ENCODE peak calls at places on chromosomes 5 and 9, in four cellular contexts. One of them, this sample, is unnamed.

GRCh38 chr9:120729796-120730195 is 15.5 kb upstream of the MEGF9 start:
- DNase-seq in A673: no peak
- DNase-seq in fibroblast of pulmonary artery: no peak
- DNase-seq in upper lobe of right lung: no peak
- DNase-seq in this sample: no peak

GRCh38 chr5:81207009-81207408 is 26.1 kb upstream of the CKMT2 start:
- DNase-seq in A673: peak
- DNase-seq in fibroblast of pulmonary artery: peak
- DNase-seq in upper lobe of right lung: no peak
- DNase-seq in this sample: no peak

GRCh38 chr5:137075163-137075970 is 423.8 kb downstream of the SPOCK1 start:
- DNase-seq in A673: peak
- DNase-seq in fibroblast of pulmonary artery: peak
- DNase-seq in upper lobe of right lung: peak
- DNase-seq in this sample: peak

GRCh38 chr5:168766038-168766700 is 187.0 kb upstream of the PANK3 start:
- DNase-seq in A673: no peak
- DNase-seq in fibroblast of pulmonary artery: no peak
- DNase-seq in upper lobe of right lung: no peak
- DNase-seq in this sample: no peak

GRCh38 chr5:150516011-150516410 is 8.1 kb downstream of the NDST1 start:
- DNase-seq in A673: no peak
- DNase-seq in fibroblast of pulmonary artery: peak
- DNase-seq in upper lobe of right lung: no peak
- DNase-seq in this sample: no peak

GRCh38 chr5:133742370-133743036 is 130.2 kb upstream of the FSTL4 start:
- DNase-seq in A673: no peak
- DNase-seq in fibroblast of pulmonary artery: no peak
- DNase-seq in upper lobe of right lung: no peak
- DNase-seq in this sample: no peak

GRCh38 chr5:32475338-32476097 is 31.0 kb upstream of the ZFR start:
- DNase-seq in A673: peak
- DNase-seq in fibroblast of pulmonary artery: no peak
- DNase-seq in upper lobe of right lung: no peak
- DNase-seq in this sample: no peak

GRCh38 chr9:78354324-78354973 is 57.5 kb downstream of the PSAT1 start:
- DNase-seq in A673: no peak
- DNase-seq in fibroblast of pulmonary artery: no peak
- DNase-seq in upper lobe of right lung: no peak
- DNase-seq in this sample: no peak

GRCh38 chr5:75567710-75568109 is 43.5 kb upstream of the ANKDD1B start:
- DNase-seq in A673: peak
- DNase-seq in fibroblast of pulmonary artery: peak
- DNase-seq in upper lobe of right lung: no peak
- DNase-seq in this sample: no peak

GRCh38 chr9:18296702-18297531 is 177.0 kb upstream of the ADAMTSL1 start:
- DNase-seq in A673: no peak
- DNase-seq in fibroblast of pulmonary artery: peak
- DNase-seq in upper lobe of right lung: no peak
- DNase-seq in this sample: no peak

GRCh38 chr9:127053908-127054307 is 68.5 kb downstream of the ANGPTL2 start:
- DNase-seq in A673: no peak
- DNase-seq in fibroblast of pulmonary artery: no peak
- DNase-seq in upper lobe of right lung: no peak
- DNase-seq in this sample: no peak

GRCh38 chr5:173796746-173797495 is 91.2 kb upstream of the CPEB4 start:
- DNase-seq in A673: no peak
- DNase-seq in fibroblast of pulmonary artery: no peak
- DNase-seq in upper lobe of right lung: no peak
- DNase-seq in this sample: no peak

GRCh38 chr5:138743506-138743905 is 9.7 kb upstream of the CTNNA1 start:
- DNase-seq in A673: no peak
- DNase-seq in fibroblast of pulmonary artery: no peak
- DNase-seq in upper lobe of right lung: no peak
- DNase-seq in this sample: no peak

GRCh38 chr5:176365663-176366574 is 632 bp downstream of the ARL10 start:
- DNase-seq in A673: peak
- DNase-seq in fibroblast of pulmonary artery: peak
- DNase-seq in upper lobe of right lung: peak
- DNase-seq in this sample: peak

GRCh38 chr5:34709861-34710673 is 53.9 kb downstream of the RAI14 start:
- DNase-seq in A673: no peak
- DNase-seq in fibroblast of pulmonary artery: peak
- DNase-seq in upper lobe of right lung: no peak
- DNase-seq in this sample: no peak

GRCh38 chr5:137263319-137263718 is 235.8 kb downstream of the SPOCK1 start:
- DNase-seq in A673: no peak
- DNase-seq in fibroblast of pulmonary artery: no peak
- DNase-seq in upper lobe of right lung: no peak
- DNase-seq in this sample: no peak

GRCh38 chr9:133727876-133728441 is 10.2 kb downstream of the SARDH start:
- DNase-seq in A673: no peak
- DNase-seq in fibroblast of pulmonary artery: no peak
- DNase-seq in upper lobe of right lung: peak
- DNase-seq in this sample: peak

GRCh38 chr5:6391151-6391550 is 12.8 kb upstream of the MED10 start:
- DNase-seq in A673: no peak
- DNase-seq in fibroblast of pulmonary artery: no peak
- DNase-seq in upper lobe of right lung: no peak
- DNase-seq in this sample: no peak

GRCh38 chr5:175141421-175141820 is 302.6 kb downstream of the DRD1 start:
- DNase-seq in A673: no peak
- DNase-seq in fibroblast of pulmonary artery: no peak
- DNase-seq in upper lobe of right lung: no peak
- DNase-seq in this sample: no peak

GRCh38 chr9:126440938-126441337 is 114.3 kb downstream of the MVB12B start:
- DNase-seq in A673: no peak
- DNase-seq in fibroblast of pulmonary artery: peak
- DNase-seq in upper lobe of right lung: no peak
- DNase-seq in this sample: no peak

GRCh38 chr9:104091708-104092107 is 2.4 kb upstream of the SMC2 start:
- DNase-seq in A673: peak
- DNase-seq in fibroblast of pulmonary artery: peak
- DNase-seq in upper lobe of right lung: no peak
- DNase-seq in this sample: no peak

GRCh38 chr5:107668154-107668932 is 2.4 kb downstream of the EFNA5 start:
- DNase-seq in A673: no peak
- DNase-seq in fibroblast of pulmonary artery: no peak
- DNase-seq in upper lobe of right lung: no peak
- DNase-seq in this sample: no peak

GRCh38 chr9:86859056-86859455 is 88.2 kb downstream of the GAS1 start:
- DNase-seq in A673: no peak
- DNase-seq in fibroblast of pulmonary artery: no peak
- DNase-seq in upper lobe of right lung: no peak
- DNase-seq in this sample: no peak

GRCh38 chr5:137563646-137564474 is 64.7 kb upstream of the SPOCK1 start:
- DNase-seq in A673: peak
- DNase-seq in fibroblast of pulmonary artery: peak
- DNase-seq in upper lobe of right lung: no peak
- DNase-seq in this sample: no peak

GRCh38 chr5:148831590-148832565 is 5.5 kb downstream of the ADRB2 start:
- DNase-seq in A673: no peak
- DNase-seq in fibroblast of pulmonary artery: no peak
- DNase-seq in upper lobe of right lung: no peak
- DNase-seq in this sample: no peak

GRCh38 chr5:1960595-1961303 is 78.0 kb upstream of the IRX4 start:
- DNase-seq in A673: no peak
- DNase-seq in fibroblast of pulmonary artery: no peak
- DNase-seq in upper lobe of right lung: no peak
- DNase-seq in this sample: peak

GRCh38 chr5:96718635-96719077 is 56.5 kb downstream of the CAST start:
- DNase-seq in A673: no peak
- DNase-seq in fibroblast of pulmonary artery: peak
- DNase-seq in upper lobe of right lung: peak
- DNase-seq in this sample: peak

GRCh38 chr5:179836225-179837019 is 15.7 kb downstream of the SQSTM1 start:
- DNase-seq in A673: no peak
- DNase-seq in fibroblast of pulmonary artery: no peak
- DNase-seq in upper lobe of right lung: no peak
- DNase-seq in this sample: no peak

GRCh38 chr9:69649566-69650260 is 22.5 kb downstream of the APBA1 start:
- DNase-seq in A673: no peak
- DNase-seq in fibroblast of pulmonary artery: peak
- DNase-seq in upper lobe of right lung: no peak
- DNase-seq in this sample: no peak

GRCh38 chr5:40172721-40173120 is 507.0 kb upstream of the PTGER4 start:
- DNase-seq in A673: no peak
- DNase-seq in fibroblast of pulmonary artery: no peak
- DNase-seq in upper lobe of right lung: no peak
- DNase-seq in this sample: no peak

DNA sequence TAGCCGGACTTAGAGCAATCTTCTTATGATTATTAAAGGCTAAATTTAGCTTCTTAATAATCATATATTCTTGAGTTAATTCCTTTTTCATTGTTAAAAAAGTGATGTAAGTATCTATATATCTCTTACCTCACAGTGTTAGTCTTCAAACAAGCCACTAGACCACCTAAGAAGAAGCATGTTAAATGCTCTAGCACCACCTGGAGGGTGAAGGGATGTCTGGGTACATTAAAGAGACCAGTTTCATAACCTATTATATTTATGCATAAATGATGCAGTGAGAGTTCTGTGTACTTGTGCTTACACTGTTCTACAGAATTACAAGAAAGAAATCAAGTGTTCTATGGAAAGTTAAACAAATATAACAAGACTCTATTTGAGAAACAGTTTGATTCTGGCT is 55.9 kb upstream of the SLCO6A1 start:
- DNase-seq in A673: peak
- DNase-seq in fibroblast of pulmonary artery: peak
- DNase-seq in upper lobe of right lung: no peak
- DNase-seq in this sample: no peak
- TF ChIP-seq CTCF in A673: peak
- TF ChIP-seq CTCF in fibroblast of pulmonary artery: peak
- TF ChIP-seq CTCF in upper lobe of right lung: peak
- TF ChIP-seq CTCF in this sample: peak

DNA sequence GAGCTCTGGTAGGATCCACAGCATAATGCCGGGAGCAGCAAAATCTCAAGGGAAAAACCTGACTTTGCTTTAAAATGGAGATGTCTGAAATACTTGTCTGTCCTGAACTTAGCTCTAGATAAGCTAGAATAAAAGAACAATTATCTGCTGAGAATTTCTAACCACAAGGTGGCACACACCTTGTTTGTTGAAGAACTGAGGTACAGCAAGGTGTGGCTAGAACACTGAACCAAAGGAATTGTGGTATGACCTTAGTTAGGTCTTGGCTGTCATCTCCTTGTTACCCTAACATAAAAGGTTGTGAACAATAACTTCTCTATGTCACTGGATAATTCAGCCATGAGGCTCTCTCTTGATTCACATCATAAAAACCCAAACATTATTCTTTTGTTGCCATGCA is 72.3 kb upstream of the ANXA1 start:
- DNase-seq in A673: no peak
- DNase-seq in fibroblast of pulmonary artery: no peak
- DNase-seq in upper lobe of right lung: no peak
- DNase-seq in this sample: no peak
- TF ChIP-seq CTCF in A673: no peak
- TF ChIP-seq CTCF in fibroblast of pulmonary artery: no peak
- TF ChIP-seq CTCF in upper lobe of right lung: peak
- TF ChIP-seq CTCF in this sample: peak

GRCh38 chr9:99905833-99906402 is 536 bp upstream of the STX17 start:
- DNase-seq in A673: no peak
- DNase-seq in fibroblast of pulmonary artery: peak
- DNase-seq in upper lobe of right lung: no peak
- DNase-seq in this sample: no peak

GRCh38 chr9:99903393-99903792 is 3.1 kb upstream of the STX17 start:
- DNase-seq in A673: no peak
- DNase-seq in fibroblast of pulmonary artery: no peak
- DNase-seq in upper lobe of right lung: no peak
- DNase-seq in this sample: no peak

GRCh38 chr9:99907208-99907532 is 716 bp downstream of the STX17 start:
- DNase-seq in A673: no peak
- DNase-seq in fibroblast of pulmonary artery: no peak
- DNase-seq in upper lobe of right lung: no peak
- DNase-seq in this sample: no peak

GRCh38 chr9:99911600-99911999 is 5.1 kb downstream of the STX17 start:
- DNase-seq in A673: no peak
- DNase-seq in fibroblast of pulmonary artery: no peak
- DNase-seq in upper lobe of right lung: no peak
- DNase-seq in this sample: no peak

DNA sequence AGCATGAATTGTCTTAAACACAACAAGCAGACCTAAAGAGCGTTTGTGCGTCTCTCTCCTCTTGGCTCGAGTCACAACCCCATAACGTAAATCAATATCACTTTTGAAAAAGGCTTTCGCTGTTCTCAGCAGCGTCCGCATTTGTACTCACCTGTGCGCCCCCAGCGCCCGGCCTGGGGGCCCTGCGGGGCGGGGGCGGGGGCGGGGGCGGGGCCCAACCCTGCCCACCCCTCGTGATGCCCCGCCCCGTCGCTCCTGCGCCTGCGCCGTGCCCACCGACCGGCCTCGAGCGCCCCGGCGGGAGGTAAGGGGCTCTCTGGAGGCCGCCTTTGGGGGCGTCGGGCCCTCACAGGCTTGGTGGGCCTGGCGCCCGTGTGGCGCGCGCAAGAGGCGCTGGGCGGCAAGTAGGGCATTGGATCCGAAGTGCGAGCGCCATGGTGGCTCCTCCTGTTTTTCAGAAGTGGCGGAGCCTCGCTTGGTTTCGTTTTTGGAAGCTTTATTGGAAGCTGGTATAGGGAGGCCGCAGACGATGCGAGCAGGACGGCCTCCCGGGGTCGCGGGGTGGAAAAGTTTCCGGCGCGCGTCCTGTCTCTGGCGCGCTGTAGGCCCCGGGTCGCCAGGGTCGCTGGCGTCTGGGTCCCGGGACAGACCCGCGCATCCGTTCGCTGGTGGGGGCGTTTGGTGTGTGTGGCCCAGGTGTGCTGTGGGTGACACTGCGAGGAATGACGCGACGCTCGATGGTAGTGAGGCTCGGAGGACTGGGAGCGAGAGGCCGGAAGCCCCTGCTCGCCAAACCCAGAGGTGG is at the start of gene STX17:
- DNase-seq in A673: peak
- DNase-seq in fibroblast of pulmonary artery: peak
- DNase-seq in upper lobe of right lung: peak
- DNase-seq in this sample: peak
- TF ChIP-seq CTCF in A673: no peak
- TF ChIP-seq CTCF in fibroblast of pulmonary artery: no peak
- TF ChIP-seq CTCF in upper lobe of right lung: no peak
- TF ChIP-seq CTCF in this sample: no peak

DNA sequence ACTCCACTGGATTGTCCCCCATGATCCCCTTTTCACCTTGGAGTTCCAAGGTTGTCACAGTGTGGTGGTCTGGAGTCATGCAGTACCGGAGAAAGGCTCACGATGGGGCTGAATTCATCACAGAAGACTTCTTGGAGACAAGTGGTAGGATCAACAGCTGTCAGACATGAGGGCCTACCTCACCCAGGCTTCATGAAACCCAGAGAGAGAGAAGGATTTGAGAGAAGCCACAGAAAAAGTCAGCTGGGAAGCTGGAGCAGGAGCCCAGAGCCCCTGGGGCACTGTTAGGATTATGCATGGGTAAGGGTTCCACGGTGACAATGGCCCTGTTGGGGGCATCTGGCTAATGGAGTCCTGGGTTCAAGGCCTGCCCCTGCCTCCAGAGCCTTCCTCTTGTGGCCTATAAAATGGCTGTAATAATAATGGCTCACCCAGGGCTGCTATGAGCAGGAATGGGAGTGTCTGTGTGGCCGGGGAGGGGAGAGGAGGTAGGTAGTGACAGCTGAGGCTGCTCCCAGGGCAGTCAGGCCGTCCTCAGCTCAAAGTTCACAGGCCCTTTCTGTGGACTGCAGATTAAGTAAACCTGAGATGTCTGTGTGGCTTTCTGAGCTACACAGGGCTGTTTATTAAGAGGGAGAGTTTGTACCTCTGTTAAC is 910 bp downstream of the TRIM14 start:
- DNase-seq in A673: peak
- DNase-seq in fibroblast of pulmonary artery: peak
- DNase-seq in upper lobe of right lung: no peak
- DNase-seq in this sample: peak
- TF ChIP-seq CTCF in A673: peak
- TF ChIP-seq CTCF in fibroblast of pulmonary artery: peak
- TF ChIP-seq CTCF in upper lobe of right lung: peak
- TF ChIP-seq CTCF in this sample: no peak

This sample was measured in RWPE2.